ENCODE peak calls at places on chromosome 16, in six cellular contexts. One of them, this sample, is unnamed.

GRCh38 chr16:19429271-19429670 is 11.6 kb downstream of the TMC5 start:
- DNase-seq in AML-193: no peak
- DNase-seq in effector memory CD4-positive, alpha-beta T cell: no peak
- DNase-seq in activated CD4-positive, alpha-beta T cell treated with anti-CD3 and anti-CD28 coated beads, Interleukin-2, amount 50 U/mL, for 48 hours: no peak
- DNase-seq in nephron progenitor cell: no peak
- DNase-seq in activated naive CD4-positive, alpha-beta T cell: no peak
- DNase-seq in this sample: no peak

GRCh38 chr16:24273511-24273910 is 17.4 kb downstream of the CACNG3 start:
- DNase-seq in nephron progenitor cell: no peak
- DNase-seq in AML-193: peak
- DNase-seq in effector memory CD4-positive, alpha-beta T cell: no peak
- DNase-seq in activated naive CD4-positive, alpha-beta T cell: no peak
- DNase-seq in activated CD4-positive, alpha-beta T cell treated with anti-CD3 and anti-CD28 coated beads, Interleukin-2, amount 50 U/mL, for 48 hours: no peak
- DNase-seq in this sample: no peak

GRCh38 chr16:9846362-9847099 is 335.7 kb downstream of the GRIN2A start:
- DNase-seq in activated naive CD4-positive, alpha-beta T cell: no peak
- DNase-seq in nephron progenitor cell: no peak
- DNase-seq in effector memory CD4-positive, alpha-beta T cell: no peak
- DNase-seq in activated CD4-positive, alpha-beta T cell treated with anti-CD3 and anti-CD28 coated beads, Interleukin-2, amount 50 U/mL, for 48 hours: no peak
- DNase-seq in AML-193: no peak
- DNase-seq in this sample: no peak

GRCh38 chr16:4693956-4694663 is 748 bp downstream of the NUDT16L1 start:
- DNase-seq in AML-193: no peak
- DNase-seq in activated CD4-positive, alpha-beta T cell treated with anti-CD3 and anti-CD28 coated beads, Interleukin-2, amount 50 U/mL, for 48 hours: peak
- DNase-seq in activated naive CD4-positive, alpha-beta T cell: no peak
- DNase-seq in nephron progenitor cell: peak
- DNase-seq in effector memory CD4-positive, alpha-beta T cell: peak
- DNase-seq in this sample: no peak

GRCh38 chr16:13875614-13876284 is 44.2 kb upstream of the ERCC4 start:
- DNase-seq in AML-193: no peak
- DNase-seq in effector memory CD4-positive, alpha-beta T cell: no peak
- DNase-seq in activated naive CD4-positive, alpha-beta T cell: no peak
- DNase-seq in activated CD4-positive, alpha-beta T cell treated with anti-CD3 and anti-CD28 coated beads, Interleukin-2, amount 50 U/mL, for 48 hours: no peak
- DNase-seq in nephron progenitor cell: no peak
- DNase-seq in this sample: no peak

GRCh38 chr16:80303691-80304090 is 237.1 kb upstream of the DYNLRB2 start:
- DNase-seq in activated CD4-positive, alpha-beta T cell treated with anti-CD3 and anti-CD28 coated beads, Interleukin-2, amount 50 U/mL, for 48 hours: no peak
- DNase-seq in activated naive CD4-positive, alpha-beta T cell: no peak
- DNase-seq in AML-193: no peak
- DNase-seq in nephron progenitor cell: no peak
- DNase-seq in effector memory CD4-positive, alpha-beta T cell: no peak
- DNase-seq in this sample: no peak

GRCh38 chr16:19005561-19006445 is 22.1 kb downstream of the TMC7 start:
- DNase-seq in nephron progenitor cell: no peak
- DNase-seq in effector memory CD4-positive, alpha-beta T cell: no peak
- DNase-seq in AML-193: no peak
- DNase-seq in activated naive CD4-positive, alpha-beta T cell: no peak
- DNase-seq in activated CD4-positive, alpha-beta T cell treated with anti-CD3 and anti-CD28 coated beads, Interleukin-2, amount 50 U/mL, for 48 hours: no peak
- DNase-seq in this sample: peak

GRCh38 chr16:50193594-50193993 is 40.5 kb downstream of the TENT4B start:
- DNase-seq in activated naive CD4-positive, alpha-beta T cell: no peak
- DNase-seq in effector memory CD4-positive, alpha-beta T cell: no peak
- DNase-seq in activated CD4-positive, alpha-beta T cell treated with anti-CD3 and anti-CD28 coated beads, Interleukin-2, amount 50 U/mL, for 48 hours: no peak
- DNase-seq in nephron progenitor cell: no peak
- DNase-seq in AML-193: no peak
- DNase-seq in this sample: no peak

This sample was measured in SW 1271.